ENCODE peak calls at places on chromosomes 4 and X, in eight cellular contexts. X is esophagus squamous epithelium, A is Caco-2, Z is transverse colon, K is upper lobe of right lung, B is suprapubic skin, P is astrocyte of the spinal cord, D is LNCaP clone FGC. E is an unnamed sample.

GRCh38 chr4:158756588-158756987 is 12.2 kb upstream of the FNIP2 start:
- DNase-seq in X (no peak), A (no peak), Z (no peak), K (no peak), B (no peak), P (no peak), D (no peak), E (no peak)

GRCh38 chr4:107050525-107051135 is 14.5 kb upstream of the DKK2 start:
- DNase-seq in X (no peak), A (no peak), Z (no peak), K (no peak), B (no peak), P (no peak), D (no peak), E (no peak)

GRCh38 chr4:123398803-123399637 is 2.4 kb downstream of the SPRY1 start:
- DNase-seq in X (no peak), A (peak), Z (peak), K (peak), B (peak), P (peak), D (no peak), E (peak)

GRCh38 chr4:170750519-170750918 is 660.8 kb upstream of the AADAT start:
- DNase-seq in X (no peak), A (no peak), Z (no peak), K (no peak), B (no peak), P (no peak), D (no peak), E (no peak)

GRCh38 chr4:25970241-25970675 is 56.2 kb downstream of the SMIM20 start:
- DNase-seq in X (no peak), A (no peak), Z (peak), K (peak), B (no peak), P (peak), D (no peak), E (no peak)

GRCh38 chr4:99861120-99861905 is 32.9 kb downstream of the LAMTOR3 start:
- DNase-seq in X (no peak), A (no peak), Z (no peak), K (no peak), B (no peak), P (no peak), D (peak), E (no peak)

GRCh38 chrX:68571292-68572256 is 72.7 kb downstream of the YIPF6 start:
- DNase-seq in X (no peak), A (no peak), Z (no peak), K (no peak), B (no peak), P (peak), D (no peak), E (no peak)

GRCh38 chr4:120008075-120008474 is 58.6 kb downstream of the MAD2L1 start:
- DNase-seq in X (no peak), A (no peak), Z (no peak), K (no peak), B (no peak), P (no peak), D (no peak), E (no peak)

GRCh38 chr4:99630857-99631256 is 26.8 kb downstream of the C4orf54 start:
- DNase-seq in X (no peak), A (no peak), Z (no peak), K (no peak), B (no peak), P (no peak), D (no peak), E (no peak)

GRCh38 chr4:40056722-40057539 is at the start of gene N4BP2:
- DNase-seq in X (peak), A (peak), Z (peak), K (peak), B (peak), P (peak), D (peak), E (peak)

GRCh38 chr4:174538123-174538875 is 16.0 kb upstream of the HPGD start:
- DNase-seq in X (no peak), A (no peak), Z (no peak), K (no peak), B (no peak), P (no peak), D (no peak), E (no peak)

GRCh38 chr4:52712991-52713275 is 38.3 kb downstream of the ERVMER34-1 start:
- DNase-seq in X (no peak), A (no peak), Z (no peak), K (no peak), B (no peak), P (no peak), D (no peak), E (no peak)

GRCh38 chrX:55731826-55732225 is 14.3 kb downstream of the RRAGB start:
- DNase-seq in X (no peak), A (no peak), Z (no peak), K (no peak), B (no peak), P (no peak), D (no peak), E (no peak)

GRCh38 chr4:740656-741282 is 35.1 kb downstream of the PCGF3 start:
- DNase-seq in X (no peak), A (no peak), Z (no peak), K (no peak), B (no peak), P (no peak), D (no peak), E (no peak)

GRCh38 chr4:152072886-152073285 is 312.1 kb upstream of the GATB start:
- DNase-seq in X (no peak), A (no peak), Z (no peak), K (no peak), B (no peak), P (no peak), D (no peak), E (no peak)

GRCh38 chr4:97016186-97016945 is 1126.9 kb downstream of the STPG2 start:
- DNase-seq in X (no peak), A (no peak), Z (no peak), K (no peak), B (no peak), P (no peak), D (peak), E (no peak)

GRCh38 chr4:47198791-47199190 is 167.4 kb downstream of the GABRB1 start:
- DNase-seq in X (no peak), A (no peak), Z (no peak), K (no peak), B (no peak), P (no peak), D (no peak), E (no peak)

GRCh38 chr4:102623622-102624021 is 122.5 kb downstream of the NFKB1 start:
- DNase-seq in X (no peak), A (peak), Z (no peak), K (no peak), B (no peak), P (peak), D (no peak), E (no peak)

GRCh38 chr4:165656829-165657467 is 216.1 kb upstream of the TLL1 start:
- DNase-seq in X (no peak), A (no peak), Z (no peak), K (no peak), B (no peak), P (no peak), D (peak), E (no peak)

GRCh38 chrX:65745992-65746391 is 78.5 kb downstream of the MSN start:
- DNase-seq in X (no peak), A (no peak), Z (peak), K (no peak), B (no peak), P (no peak), D (no peak), E (no peak)
- TF ChIP-seq CTCF in X (no peak), A (peak), Z (peak), K (no peak), B (no peak), P (peak), D (peak), E (no peak)

DNA sequence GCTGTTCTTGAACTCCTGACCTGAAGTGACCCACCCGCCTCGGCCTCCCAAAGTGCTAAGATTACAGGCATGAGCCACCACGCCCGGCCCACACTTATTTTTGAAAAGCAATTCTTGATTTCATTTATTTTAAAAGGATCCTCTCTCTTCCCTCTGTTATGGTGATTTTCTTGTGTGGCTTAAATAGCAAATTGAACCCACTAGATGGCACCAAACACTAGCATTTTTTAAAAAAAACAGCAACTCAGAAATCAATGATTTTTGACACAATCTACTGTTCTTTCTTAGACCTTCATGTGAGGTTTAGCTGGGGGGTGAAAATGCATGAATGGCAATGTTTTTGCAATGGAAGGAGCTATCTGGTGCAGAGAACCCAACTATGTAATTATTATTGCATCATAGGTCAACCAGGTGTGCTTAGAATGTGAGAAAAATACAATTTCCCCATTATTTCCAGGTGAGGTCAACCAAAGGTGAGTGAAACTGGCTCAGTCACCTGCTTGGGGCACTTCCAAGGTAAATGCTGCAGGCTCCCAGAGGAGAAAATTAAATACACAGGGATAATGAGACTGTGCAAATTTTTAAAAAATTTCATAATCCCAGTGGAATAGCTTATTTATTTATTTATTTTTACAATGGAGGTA is 226.6 kb upstream of the PRKX start:
- DNase-seq in X (no peak), A (no peak), Z (no peak), K (no peak), B (no peak), P (peak), D (no peak), E (no peak)
- TF ChIP-seq CTCF in X (peak), A (peak), Z (peak), K (peak), B (no peak), P (peak), D (peak), E (no peak)

GRCh38 chrX:106035064-106035463 is 3.5 kb downstream of the SERPINA7 start:
- DNase-seq in X (no peak), A (no peak), Z (no peak), K (no peak), B (no peak), P (no peak), D (no peak), E (no peak)
- TF ChIP-seq CTCF in X (no peak), A (peak), Z (no peak), K (no peak), B (no peak), P (peak), D (peak), E (no peak)

GRCh38 chr4:136873555-136873954 is 658.7 kb downstream of the PCDH18 start:
- DNase-seq in X (no peak), A (no peak), Z (no peak), K (no peak), B (no peak), P (no peak), D (no peak), E (no peak)
- TF ChIP-seq CTCF in X (no peak), A (no peak), Z (no peak), K (no peak), B (no peak), P (no peak), D (no peak), E (no peak)

E was measured in CD14-positive monocyte.